ENCODE peak calls at places on chromosomes 13 and 19, in ten cellular contexts. One of them, this sample, is unnamed.

GRCh38 chr13:37364024-37364423 is 234.5 kb downstream of the POSTN start:
- DNase-seq in ovary: no peak
- DNase-seq in thoracic aorta: no peak
- DNase-seq in naive thymus-derived CD4-positive, alpha-beta T cell: no peak
- DNase-seq in CD4-positive, CD25-positive, alpha-beta regulatory T cell: no peak
- DNase-seq in tibial artery: no peak
- DNase-seq in heart right ventricle: no peak
- DNase-seq in left lung: no peak
- DNase-seq in HepG2: no peak
- DNase-seq in kidney: no peak
- DNase-seq in this sample: no peak

GRCh38 chr13:23915308-23915707 is 18.0 kb upstream of the C1QTNF9B start:
- DNase-seq in ovary: no peak
- DNase-seq in thoracic aorta: no peak
- DNase-seq in naive thymus-derived CD4-positive, alpha-beta T cell: no peak
- DNase-seq in CD4-positive, CD25-positive, alpha-beta regulatory T cell: no peak
- DNase-seq in tibial artery: no peak
- DNase-seq in heart right ventricle: no peak
- DNase-seq in left lung: no peak
- DNase-seq in HepG2: peak; percentile 8
- DNase-seq in kidney: no peak
- DNase-seq in this sample: no peak

GRCh38 chr13:104024416-104025170 is 958.4 kb upstream of the SLC10A2 start:
- DNase-seq in ovary: no peak
- DNase-seq in thoracic aorta: no peak
- DNase-seq in naive thymus-derived CD4-positive, alpha-beta T cell: no peak
- DNase-seq in CD4-positive, CD25-positive, alpha-beta regulatory T cell: no peak
- DNase-seq in tibial artery: no peak
- DNase-seq in heart right ventricle: no peak
- DNase-seq in left lung: no peak
- DNase-seq in HepG2: no peak
- DNase-seq in kidney: no peak
- DNase-seq in this sample: no peak

GRCh38 chr13:85436029-85436428 is 363.2 kb downstream of the SLITRK6 start:
- DNase-seq in ovary: no peak
- DNase-seq in thoracic aorta: no peak
- DNase-seq in naive thymus-derived CD4-positive, alpha-beta T cell: no peak
- DNase-seq in CD4-positive, CD25-positive, alpha-beta regulatory T cell: no peak
- DNase-seq in tibial artery: no peak
- DNase-seq in heart right ventricle: no peak
- DNase-seq in left lung: no peak
- DNase-seq in HepG2: no peak
- DNase-seq in kidney: no peak
- DNase-seq in this sample: no peak

GRCh38 chr19:45128109-45128508 is 32.7 kb downstream of the NKPD1 start:
- DNase-seq in ovary: no peak
- DNase-seq in thoracic aorta: no peak
- DNase-seq in naive thymus-derived CD4-positive, alpha-beta T cell: no peak
- DNase-seq in CD4-positive, CD25-positive, alpha-beta regulatory T cell: no peak
- DNase-seq in tibial artery: no peak
- DNase-seq in heart right ventricle: no peak
- DNase-seq in left lung: no peak
- DNase-seq in HepG2: no peak
- DNase-seq in kidney: no peak
- DNase-seq in this sample: no peak

GRCh38 chr13:93004919-93005318 is 221.7 kb upstream of the GPC6 start:
- DNase-seq in ovary: no peak
- DNase-seq in thoracic aorta: no peak
- DNase-seq in naive thymus-derived CD4-positive, alpha-beta T cell: no peak
- DNase-seq in CD4-positive, CD25-positive, alpha-beta regulatory T cell: no peak
- DNase-seq in tibial artery: no peak
- DNase-seq in heart right ventricle: no peak
- DNase-seq in left lung: no peak
- DNase-seq in HepG2: peak; percentile 25
- DNase-seq in kidney: no peak
- DNase-seq in this sample: no peak

GRCh38 chr13:41751277-41751676 is 209.6 kb downstream of the VWA8 start:
- DNase-seq in ovary: peak; percentile 60
- DNase-seq in thoracic aorta: no peak
- DNase-seq in naive thymus-derived CD4-positive, alpha-beta T cell: no peak
- DNase-seq in CD4-positive, CD25-positive, alpha-beta regulatory T cell: no peak
- DNase-seq in tibial artery: no peak
- DNase-seq in heart right ventricle: peak; percentile 35
- DNase-seq in left lung: peak; percentile 36
- DNase-seq in HepG2: no peak
- DNase-seq in kidney: peak; percentile 67
- DNase-seq in this sample: no peak

GRCh38 chr13:113650731-113651148 is 7.3 kb downstream of the ATP4B start:
- DNase-seq in ovary: no peak
- DNase-seq in thoracic aorta: no peak
- DNase-seq in naive thymus-derived CD4-positive, alpha-beta T cell: no peak
- DNase-seq in CD4-positive, CD25-positive, alpha-beta regulatory T cell: no peak
- DNase-seq in tibial artery: peak; percentile 58
- DNase-seq in heart right ventricle: no peak
- DNase-seq in left lung: no peak
- DNase-seq in HepG2: no peak
- DNase-seq in kidney: peak; percentile 39
- DNase-seq in this sample: peak; percentile 5

GRCh38 chr19:6062274-6062673 is 48.0 kb downstream of the RFX2 start:
- DNase-seq in ovary: peak; percentile 66
- DNase-seq in thoracic aorta: peak; percentile 52
- DNase-seq in naive thymus-derived CD4-positive, alpha-beta T cell: no peak
- DNase-seq in CD4-positive, CD25-positive, alpha-beta regulatory T cell: no peak
- DNase-seq in tibial artery: peak; percentile 79
- DNase-seq in heart right ventricle: peak; percentile 75
- DNase-seq in left lung: peak; percentile 79
- DNase-seq in HepG2: no peak
- DNase-seq in kidney: peak; percentile 70
- DNase-seq in this sample: no peak

GRCh38 chr13:43686557-43686956 is 100.2 kb downstream of the ENOX1 start:
- DNase-seq in ovary: peak; percentile 19
- DNase-seq in thoracic aorta: no peak
- DNase-seq in naive thymus-derived CD4-positive, alpha-beta T cell: no peak
- DNase-seq in CD4-positive, CD25-positive, alpha-beta regulatory T cell: no peak
- DNase-seq in tibial artery: no peak
- DNase-seq in heart right ventricle: peak; percentile 80
- DNase-seq in left lung: no peak
- DNase-seq in HepG2: peak; percentile 2
- DNase-seq in kidney: no peak
- DNase-seq in this sample: peak; percentile 16

GRCh38 chr13:24614306-24615080 is 65.7 kb upstream of the ATP12A start:
- DNase-seq in ovary: no peak
- DNase-seq in thoracic aorta: no peak
- DNase-seq in naive thymus-derived CD4-positive, alpha-beta T cell: no peak
- DNase-seq in CD4-positive, CD25-positive, alpha-beta regulatory T cell: no peak
- DNase-seq in tibial artery: no peak
- DNase-seq in heart right ventricle: no peak
- DNase-seq in left lung: no peak
- DNase-seq in HepG2: no peak
- DNase-seq in kidney: no peak
- DNase-seq in this sample: no peak

GRCh38 chr13:67147257-67148218 is 82.6 kb downstream of the PCDH9 start:
- DNase-seq in ovary: no peak
- DNase-seq in thoracic aorta: no peak
- DNase-seq in naive thymus-derived CD4-positive, alpha-beta T cell: no peak
- DNase-seq in CD4-positive, CD25-positive, alpha-beta regulatory T cell: no peak
- DNase-seq in tibial artery: no peak
- DNase-seq in heart right ventricle: peak; percentile 15
- DNase-seq in left lung: no peak
- DNase-seq in HepG2: no peak
- DNase-seq in kidney: no peak
- DNase-seq in this sample: no peak

GRCh38 chr19:33248104-33248503 is 22.5 kb upstream of the SLC7A10 start:
- DNase-seq in ovary: no peak
- DNase-seq in thoracic aorta: no peak
- DNase-seq in naive thymus-derived CD4-positive, alpha-beta T cell: no peak
- DNase-seq in CD4-positive, CD25-positive, alpha-beta regulatory T cell: no peak
- DNase-seq in tibial artery: no peak
- DNase-seq in heart right ventricle: no peak
- DNase-seq in left lung: no peak
- DNase-seq in HepG2: no peak
- DNase-seq in kidney: no peak
- DNase-seq in this sample: no peak

GRCh38 chr13:79212064-79212619 is 193.9 kb downstream of the RBM26 start:
- DNase-seq in ovary: no peak
- DNase-seq in thoracic aorta: no peak
- DNase-seq in naive thymus-derived CD4-positive, alpha-beta T cell: no peak
- DNase-seq in CD4-positive, CD25-positive, alpha-beta regulatory T cell: no peak
- DNase-seq in tibial artery: no peak
- DNase-seq in heart right ventricle: no peak
- DNase-seq in left lung: no peak
- DNase-seq in HepG2: peak; percentile 69
- DNase-seq in kidney: no peak
- DNase-seq in this sample: no peak

DNA sequence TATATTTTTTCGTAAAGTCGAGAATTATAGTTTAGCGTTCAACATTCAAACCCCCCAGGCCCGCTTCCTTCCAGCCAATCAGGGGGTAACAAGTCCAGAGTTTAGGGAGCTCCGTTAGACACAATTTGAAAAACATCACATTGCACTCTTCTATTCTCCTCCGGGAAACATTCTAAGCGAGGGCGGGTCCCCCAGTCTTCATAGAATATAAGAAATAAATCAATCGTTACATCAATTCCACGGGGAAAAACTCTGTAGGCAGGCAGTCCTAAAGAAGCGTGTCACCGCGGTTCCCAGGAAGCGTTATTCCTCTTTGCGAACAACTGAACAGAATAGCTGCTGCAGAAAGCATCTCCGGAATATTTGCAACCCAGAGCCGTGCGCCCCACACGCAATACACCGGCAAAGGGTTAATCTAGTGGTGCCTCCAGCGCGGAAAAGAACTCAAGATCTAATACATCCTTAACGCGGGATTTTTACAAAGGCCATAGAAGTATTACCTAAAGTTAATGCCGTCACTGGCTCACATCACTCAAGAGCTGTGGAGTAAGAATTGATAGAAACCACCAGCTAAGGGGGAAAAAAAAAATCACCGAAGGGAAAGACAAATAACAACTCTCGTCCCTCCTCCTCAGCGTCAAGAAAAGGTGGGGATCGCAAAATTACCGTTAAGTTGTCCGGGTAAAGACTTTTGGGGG is 65.1 kb downstream of the KCNRG start:
- DNase-seq in ovary: no peak
- DNase-seq in thoracic aorta: no peak
- DNase-seq in naive thymus-derived CD4-positive, alpha-beta T cell: peak; percentile 58
- DNase-seq in CD4-positive, CD25-positive, alpha-beta regulatory T cell: peak; percentile 16
- DNase-seq in tibial artery: peak; percentile 65
- DNase-seq in heart right ventricle: no peak
- DNase-seq in left lung: no peak
- DNase-seq in HepG2: peak; percentile 23
- DNase-seq in kidney: no peak
- DNase-seq in this sample: no peak
- H3K4me1 ChIP-seq in ovary: no peaks in the 10 kb centered on the region
- H3K4me1 ChIP-seq in thoracic aorta: peaks cover 34% of the 10 kb centered on the region
- H3K4me1 ChIP-seq in naive thymus-derived CD4-positive, alpha-beta T cell: peaks cover 17% of the 10 kb centered on the region
- H3K4me1 ChIP-seq in CD4-positive, CD25-positive, alpha-beta regulatory T cell: peaks cover 52% of the 10 kb centered on the region
- H3K4me1 ChIP-seq in tibial artery: peaks cover 14% of the 10 kb centered on the region
- H3K4me1 ChIP-seq in heart right ventricle: peaks cover 73% of the 10 kb centered on the region
- H3K4me1 ChIP-seq in left lung: peaks cover 20% of the 10 kb centered on the region
- H3K4me1 ChIP-seq in HepG2: peaks cover 54% of the 10 kb centered on the region
- H3K4me1 ChIP-seq in kidney: peaks cover 8% of the 10 kb centered on the region
- H3K4me1 ChIP-seq in this sample: peaks cover 6% of the 10 kb centered on the region

DNA sequence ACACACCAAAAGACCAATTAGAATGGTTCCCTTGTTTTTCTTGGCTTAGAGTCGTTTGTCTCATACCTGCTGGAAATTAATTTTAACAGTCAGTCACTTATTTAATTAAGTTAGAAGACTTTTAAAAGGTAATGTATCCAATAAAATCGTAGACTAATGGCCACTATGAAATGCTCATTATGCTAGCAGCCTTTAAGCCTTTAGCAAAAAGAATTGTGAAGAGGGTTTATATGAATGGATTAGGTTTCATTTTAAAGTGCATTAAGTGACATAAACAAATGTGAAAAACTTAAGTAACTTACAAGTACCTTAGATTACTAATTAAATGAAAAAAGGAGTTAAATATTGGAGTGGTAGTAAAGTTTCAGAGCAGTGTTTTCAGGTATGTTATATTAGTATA is 139.6 kb downstream of the RXFP2 start:
- DNase-seq in ovary: no peak
- DNase-seq in thoracic aorta: no peak
- DNase-seq in naive thymus-derived CD4-positive, alpha-beta T cell: no peak
- DNase-seq in CD4-positive, CD25-positive, alpha-beta regulatory T cell: no peak
- DNase-seq in tibial artery: no peak
- DNase-seq in heart right ventricle: no peak
- DNase-seq in left lung: no peak
- DNase-seq in HepG2: no peak
- DNase-seq in kidney: no peak
- DNase-seq in this sample: no peak
- H3K4me1 ChIP-seq in ovary: no peaks in the 10 kb centered on the region
- H3K4me1 ChIP-seq in thoracic aorta: peaks cover 34% of the 10 kb centered on the region
- H3K4me1 ChIP-seq in naive thymus-derived CD4-positive, alpha-beta T cell: no peaks in the 10 kb centered on the region
- H3K4me1 ChIP-seq in CD4-positive, CD25-positive, alpha-beta regulatory T cell: no peaks in the 10 kb centered on the region
- H3K4me1 ChIP-seq in tibial artery: no peaks in the 10 kb centered on the region
- H3K4me1 ChIP-seq in heart right ventricle: peaks cover 85% of the 10 kb centered on the region
- H3K4me1 ChIP-seq in left lung: no peaks in the 10 kb centered on the region
- H3K4me1 ChIP-seq in HepG2: no peaks in the 10 kb centered on the region
- H3K4me1 ChIP-seq in kidney: no peaks in the 10 kb centered on the region
- H3K4me1 ChIP-seq in this sample: no peaks in the 10 kb centered on the region

GRCh38 chr19:53507523-53508442 is 30.2 kb upstream of the ZNF331 start:
- DNase-seq in ovary: no peak
- DNase-seq in thoracic aorta: no peak
- DNase-seq in naive thymus-derived CD4-positive, alpha-beta T cell: no peak
- DNase-seq in CD4-positive, CD25-positive, alpha-beta regulatory T cell: no peak
- DNase-seq in tibial artery: no peak
- DNase-seq in heart right ventricle: no peak
- DNase-seq in left lung: no peak
- DNase-seq in HepG2: peak; percentile 95
- DNase-seq in kidney: no peak
- DNase-seq in this sample: no peak
- H3K4me1 ChIP-seq in ovary: no peaks in the 10 kb centered on the region
- H3K4me1 ChIP-seq in thoracic aorta: no peaks in the 10 kb centered on the region
- H3K4me1 ChIP-seq in naive thymus-derived CD4-positive, alpha-beta T cell: no peaks in the 10 kb centered on the region
- H3K4me1 ChIP-seq in CD4-positive, CD25-positive, alpha-beta regulatory T cell: no peaks in the 10 kb centered on the region
- H3K4me1 ChIP-seq in tibial artery: no peaks in the 10 kb centered on the region
- H3K4me1 ChIP-seq in heart right ventricle: peaks cover 13% of the 10 kb centered on the region
- H3K4me1 ChIP-seq in left lung: no peaks in the 10 kb centered on the region
- H3K4me1 ChIP-seq in HepG2: peaks cover 75% of the 10 kb centered on the region
- H3K4me1 ChIP-seq in kidney: peaks cover 2% of the 10 kb centered on the region
- H3K4me1 ChIP-seq in this sample: no peaks in the 10 kb centered on the region

DNA sequence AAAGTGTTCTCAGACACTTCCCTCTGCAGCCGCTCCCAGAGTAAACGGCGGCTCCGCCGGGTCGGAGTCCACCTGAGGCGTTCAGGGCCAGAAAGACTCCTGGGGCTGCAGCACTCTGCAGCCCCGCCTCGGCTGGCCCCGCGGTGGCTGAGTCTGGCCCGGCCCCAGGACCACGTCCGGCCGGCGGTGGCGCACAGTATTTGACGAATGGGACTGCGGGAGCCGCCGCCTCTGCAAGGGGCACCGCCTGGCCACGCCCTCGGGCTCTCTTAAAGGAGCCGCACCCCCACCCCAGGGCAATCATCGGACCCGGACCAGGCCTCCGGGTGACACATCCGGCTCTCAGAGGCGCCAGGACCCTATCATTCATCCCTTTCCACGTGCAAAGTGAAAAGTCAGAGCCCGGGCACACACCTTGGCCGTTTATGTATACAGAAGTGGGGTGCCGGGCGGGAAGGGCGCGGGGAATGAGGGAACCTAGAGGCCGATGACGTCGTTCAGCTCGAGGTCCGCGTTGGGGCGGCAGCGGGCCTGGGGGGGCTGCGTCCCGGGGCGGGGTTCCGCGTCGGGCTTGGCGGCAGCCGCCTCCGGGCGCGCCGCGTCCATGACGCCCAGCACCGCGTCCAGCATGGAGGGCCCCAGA is 1.2 kb upstream of the LENG9 start:
- DNase-seq in ovary: peak; percentile 81
- DNase-seq in thoracic aorta: peak; percentile 74
- DNase-seq in naive thymus-derived CD4-positive, alpha-beta T cell: peak; percentile 47
- DNase-seq in CD4-positive, CD25-positive, alpha-beta regulatory T cell: peak; percentile 65
- DNase-seq in tibial artery: peak; percentile 96
- DNase-seq in heart right ventricle: peak; percentile 88
- DNase-seq in left lung: peak; percentile 91
- DNase-seq in HepG2: peak; percentile 82
- DNase-seq in kidney: peak; percentile 98
- DNase-seq in this sample: peak; percentile 96
- H3K4me1 ChIP-seq in ovary: peaks cover 12% of the 10 kb centered on the region
- H3K4me1 ChIP-seq in thoracic aorta: peaks cover 23% of the 10 kb centered on the region
- H3K4me1 ChIP-seq in naive thymus-derived CD4-positive, alpha-beta T cell: peaks cover 23% of the 10 kb centered on the region
- H3K4me1 ChIP-seq in CD4-positive, CD25-positive, alpha-beta regulatory T cell: peaks cover 32% of the 10 kb centered on the region
- H3K4me1 ChIP-seq in tibial artery: peaks cover 29% of the 10 kb centered on the region
- H3K4me1 ChIP-seq in heart right ventricle: peaks cover 45% of the 10 kb centered on the region
- H3K4me1 ChIP-seq in left lung: peaks cover 21% of the 10 kb centered on the region
- H3K4me1 ChIP-seq in HepG2: peaks cover 21% of the 10 kb centered on the region
- H3K4me1 ChIP-seq in kidney: peaks cover 15% of the 10 kb centered on the region
- H3K4me1 ChIP-seq in this sample: peaks cover 27% of the 10 kb centered on the region